ENCODE peak calls at places on chromosomes 11 and 22, in six cellular contexts. R, Q, X, F, Z and E are unnamed samples.

GRCh38 chr11:2666828-2667570 is 32.8 kb downstream of the KCNQ1OT1 start:
- DNase-seq in R (no peak), Q (no peak), X (no peak), F (no peak), Z (no peak), E (no peak)

GRCh38 chr11:102730036-102730815 is 5.5 kb upstream of the MMP8 start:
- DNase-seq in R (no peak), Q (no peak), X (no peak), F (no peak), Z (no peak), E (no peak)

GRCh38 chr11:34948721-34949120 is 32.3 kb downstream of the PDHX start:
- DNase-seq in R (no peak), Q (no peak), X (no peak), F (no peak), Z (no peak), E (no peak)

GRCh38 chr11:129410561-129410960 is 34.9 kb downstream of the BARX2 start:
- DNase-seq in R (no peak), Q (no peak), X (no peak), F (no peak), Z (no peak), E (no peak)

GRCh38 chr11:3913921-3914320 is 58.5 kb downstream of the STIM1 start:
- DNase-seq in R (no peak), Q (no peak), X (no peak), F (no peak), Z (no peak), E (no peak)

GRCh38 chr11:27239305-27239942 is 123.6 kb downstream of the CCDC34 start:
- DNase-seq in R (no peak), Q (no peak), X (no peak), F (no peak), Z (no peak), E (no peak)

GRCh38 chr11:111299111-111300026 is 1.0 kb downstream of the POU2AF3 start:
- DNase-seq in R (peak), Q (peak), X (no peak), F (no peak), Z (peak), E (no peak)

GRCh38 chr11:6635082-6635932 is 16.1 kb upstream of the TPP1 start:
- DNase-seq in R (peak), Q (no peak), X (no peak), F (no peak), Z (no peak), E (peak)

GRCh38 chr11:9269492-9270030 is 4.4 kb upstream of the DENND5A start:
- DNase-seq in R (no peak), Q (no peak), X (no peak), F (no peak), Z (no peak), E (no peak)

GRCh38 chr22:37273846-37274225 is 8.5 kb upstream of the CYTH4 start:
- DNase-seq in R (no peak), Q (no peak), X (no peak), F (no peak), Z (no peak), E (peak)

GRCh38 chr11:70608568-70609314 is 210.4 kb downstream of the CTTN start:
- DNase-seq in R (no peak), Q (peak), X (no peak), F (no peak), Z (no peak), E (no peak)

GRCh38 chr22:38843201-38843715 is 570 bp downstream of the NPTXR start:
- DNase-seq in R (peak), Q (peak), X (peak), F (peak), Z (peak), E (no peak)

DNA sequence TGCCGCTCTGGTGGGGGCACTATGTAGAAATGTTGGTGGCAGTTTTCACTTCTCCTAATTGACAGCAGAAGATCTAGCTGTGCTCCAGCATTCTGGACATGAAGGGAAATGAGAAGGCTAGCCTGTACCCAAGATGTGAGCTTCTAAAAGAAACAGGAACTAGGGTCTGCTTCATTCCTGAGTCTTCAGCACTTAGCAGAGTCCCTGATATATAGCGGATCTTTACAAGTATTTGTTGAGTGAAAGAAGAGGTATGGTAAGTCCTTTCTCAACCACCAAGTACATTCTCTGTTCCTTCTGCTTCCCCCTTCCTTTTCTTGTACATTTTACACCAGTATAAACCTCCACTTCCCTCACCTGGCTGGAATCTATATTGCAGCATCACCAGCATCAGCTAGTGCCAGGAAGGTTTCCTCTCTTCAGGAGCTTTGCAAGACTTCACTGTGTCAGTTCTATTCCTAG is 408.3 kb upstream of the CADM1 start:
- DNase-seq in R (no peak), Q (peak), X (no peak), F (no peak), Z (no peak), E (no peak)
- TF ChIP-seq CTCF in R (no peak), Q (peak), X (peak), F (no peak), Z (no peak), E (peak)

DNA sequence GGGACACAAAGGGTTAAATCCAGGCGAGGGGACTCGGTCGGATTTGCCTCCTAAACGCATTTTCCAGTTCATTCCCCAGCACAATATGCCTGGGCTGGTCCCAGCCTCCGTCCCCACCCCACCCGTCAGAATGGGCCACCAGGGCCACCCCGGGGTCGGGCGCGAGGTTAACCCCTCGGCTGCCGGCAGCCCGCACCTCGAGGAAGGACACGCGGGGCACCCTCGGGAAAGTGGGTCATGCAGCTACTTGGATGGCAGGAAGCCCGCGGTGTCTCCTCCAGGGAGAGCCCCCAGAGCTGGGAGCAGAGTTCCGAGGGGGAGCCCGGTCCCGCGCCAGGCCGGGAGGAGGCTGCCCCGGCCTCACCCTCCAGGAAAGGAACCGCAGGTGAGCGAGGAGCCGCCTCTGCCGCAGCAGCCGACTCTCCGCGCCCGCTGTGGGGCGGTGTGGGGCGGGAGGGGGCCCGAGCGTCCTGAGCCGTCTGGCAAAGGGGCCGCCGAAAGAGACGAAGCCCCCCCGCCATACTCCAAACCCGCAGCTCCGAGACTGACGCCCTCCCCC is 1.4 kb downstream of the NECTIN1 start:
- DNase-seq in R (peak), Q (peak), X (no peak), F (peak), Z (peak), E (no peak)
- TF ChIP-seq CTCF in R (no peak), Q (peak), X (peak), F (no peak), Z (peak), E (peak)

GRCh38 chr22:23282089-23282501 is 101.8 kb downstream of the BCR start:
- DNase-seq in R (no peak), Q (no peak), X (peak), F (no peak), Z (peak), E (no peak)

GRCh38 chr22:23282516-23282915 is 102.2 kb downstream of the BCR start:
- DNase-seq in R (no peak), Q (no peak), X (no peak), F (no peak), Z (no peak), E (no peak)

GRCh38 chr22:23281406-23282088 is 101.2 kb downstream of the BCR start:
- DNase-seq in R (peak), Q (peak), X (peak), F (peak), Z (peak), E (peak)

GRCh38 chr22:23283591-23284503 is 103.5 kb downstream of the BCR start:
- DNase-seq in R (no peak), Q (no peak), X (no peak), F (no peak), Z (no peak), E (no peak)

DNA sequence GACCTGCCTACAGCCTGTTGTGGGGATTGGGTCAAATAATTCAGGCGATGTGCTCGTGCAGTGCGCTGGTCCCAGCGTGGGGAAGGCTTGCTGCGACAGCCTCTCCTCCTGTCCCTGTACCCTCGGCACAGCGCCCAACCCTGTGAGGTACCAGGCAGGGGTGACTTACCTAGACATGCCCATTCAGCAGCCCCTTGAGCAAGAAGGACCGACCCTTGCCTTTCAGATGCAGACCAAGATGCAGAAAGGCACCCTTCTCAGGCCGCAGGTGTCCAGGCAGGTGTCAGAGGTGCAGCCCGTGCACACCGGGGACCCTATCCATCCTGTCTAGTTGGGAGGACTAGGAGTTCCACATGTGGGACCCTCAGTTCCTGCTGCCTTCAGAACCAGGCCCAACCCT is 102.7 kb downstream of the BCR start:
- DNase-seq in R (no peak), Q (no peak), X (no peak), F (no peak), Z (no peak), E (no peak)
- TF ChIP-seq CTCF in R (no peak), Q (no peak), X (no peak), F (no peak), Z (no peak), E (no peak)

DNA sequence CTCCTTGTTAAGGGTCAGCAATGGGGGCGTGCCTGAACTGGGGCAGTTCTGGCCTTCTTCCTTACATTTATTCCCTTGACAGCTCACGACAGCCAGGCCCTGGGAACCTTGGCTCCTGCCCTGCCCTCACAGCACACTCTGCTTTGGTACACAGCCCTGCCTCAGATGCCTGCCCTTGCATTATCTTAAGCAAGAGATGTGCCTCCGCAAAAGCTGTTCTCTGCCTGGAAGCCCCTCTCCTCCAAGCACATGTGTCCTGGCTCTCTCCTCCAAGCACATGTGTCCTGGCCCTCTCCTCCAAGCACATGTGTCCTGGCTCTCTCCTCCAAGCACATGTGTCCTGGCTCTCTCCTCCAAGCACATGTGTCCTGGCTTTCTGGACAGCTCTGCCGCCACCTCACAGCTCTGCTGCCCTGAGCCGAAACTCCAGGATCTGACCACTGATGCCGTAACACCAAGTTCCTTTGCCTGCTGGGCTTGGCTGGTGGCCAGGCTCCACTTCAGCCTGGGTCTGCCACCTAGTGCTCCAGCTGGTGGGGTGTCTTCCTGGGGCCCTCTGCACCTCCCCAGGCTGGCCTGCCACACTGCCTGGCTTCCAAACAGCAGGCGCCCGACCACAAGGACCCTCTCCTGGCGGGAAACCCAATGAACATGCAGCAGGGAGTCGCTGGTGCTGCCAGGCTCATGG is 53.1 kb downstream of the SCUBE1 start:
- DNase-seq in R (peak), Q (no peak), X (no peak), F (no peak), Z (no peak), E (no peak)
- TF ChIP-seq CTCF in R (no peak), Q (no peak), X (no peak), F (no peak), Z (no peak), E (no peak)